ENCODE peak calls at places on chromosomes 3 and 15, in four cellular contexts. N is transverse colon, R is NCI-H1092 treated with DMSO at 0.1 percent for 48 hours, C is mucosa of descending colon. O is an unnamed sample.

GRCh38 chr15:55003900-55004879 is 192.6 kb downstream of the RSL24D1 start:
- DNase-seq in R (no peak), N (no peak), C (no peak), O (no peak)

GRCh38 chr15:37416103-37416502 is 315.8 kb upstream of the MEIS2 start:
- DNase-seq in C (no peak), N (no peak), R (no peak), O (no peak)

GRCh38 chr3:127800508-127800907 is 21.8 kb downstream of the MGLL start:
- DNase-seq in R (no peak), N (no peak), C (no peak), O (no peak)

GRCh38 chr3:98962189-98962930 is 60.9 kb upstream of the DCBLD2 start:
- DNase-seq in N (no peak), C (no peak), R (no peak), O (peak)

GRCh38 chr15:31163769-31164572 is 62.4 kb upstream of the TRPM1 start:
- DNase-seq in N (no peak), R (no peak), C (no peak), O (no peak)

GRCh38 chr3:141246224-141246957 is 14.8 kb downstream of the PXYLP1 start:
- DNase-seq in N (no peak), R (no peak), C (no peak), O (no peak)

GRCh38 chr15:38069506-38069905 is 135.1 kb downstream of the TMCO5A start:
- DNase-seq in N (peak), R (no peak), C (peak), O (no peak)

GRCh38 chr3:176807938-176808337 is 389.3 kb downstream of the TBL1XR1 start:
- DNase-seq in C (no peak), N (no peak), R (no peak), O (no peak)

GRCh38 chr3:48151807-48152427 is 36.3 kb downstream of the CDC25A start:
- DNase-seq in N (no peak), C (peak), R (no peak), O (no peak)

GRCh38 chr15:66670698-66671580 is 31.1 kb upstream of the SMAD6 start:
- DNase-seq in N (peak), R (no peak), C (peak), O (no peak)

GRCh38 chr15:78990278-78990677 is 45.4 kb upstream of the CTSH start:
- DNase-seq in N (no peak), R (no peak), C (no peak), O (no peak)

GRCh38 chr3:25128735-25129134 is 299.3 kb upstream of the RARB start:
- DNase-seq in N (no peak), C (no peak), R (no peak), O (no peak)

GRCh38 chr15:67531379-67532059 is 10.6 kb downstream of the C15orf61 start:
- DNase-seq in N (no peak), C (no peak), R (no peak), O (no peak)

GRCh38 chr15:99495430-99496301 is 70.1 kb upstream of the MEF2A start:
- DNase-seq in N (no peak), R (no peak), C (no peak), O (no peak)

GRCh38 chr15:77838061-77838460 is 205.3 kb upstream of the LINGO1 start:
- DNase-seq in R (no peak), C (peak), N (no peak), O (no peak)